ENCODE peak calls at places on chromosomes 5 and 9, in six cellular contexts. K is neuronal stem cell, H is tibial nerve, Q is adrenal gland, E is astrocyte, I is A673. A is an unnamed sample.

GRCh38 chr9:105154723-105155191 is 89.7 kb upstream of the SLC44A1 start:
- DNase-seq in I (no peak), Q (no peak), E (peak), H (no peak), K (no peak), A (no peak)

GRCh38 chr5:6545770-6546690 is 86.8 kb downstream of the NSUN2 start:
- DNase-seq in E (no peak), Q (no peak), I (peak), K (no peak), H (no peak), A (no peak)

GRCh38 chr9:96719538-96720315 is 58.2 kb downstream of the ZNF510 start:
- DNase-seq in Q (no peak), H (no peak), K (no peak), E (no peak), I (no peak), A (no peak)

GRCh38 chr5:159441441-159441840 is 111.2 kb upstream of the IL12B start:
- DNase-seq in E (no peak), Q (peak), I (no peak), K (no peak), H (no peak), A (no peak)

GRCh38 chr5:180201051-180201987 is 7.7 kb downstream of the RASGEF1C start:
- DNase-seq in K (peak), H (no peak), Q (no peak), I (peak), E (no peak), A (peak)

GRCh38 chr9:131593255-131593820 is 48.0 kb downstream of the PRRT1B start:
- DNase-seq in Q (no peak), E (peak), H (no peak), I (no peak), K (no peak), A (no peak)

GRCh38 chr9:38016375-38017120 is 52.5 kb downstream of the SHB start:
- DNase-seq in Q (no peak), H (no peak), E (peak), I (no peak), K (no peak), A (no peak)

GRCh38 chr9:16652511-16653101 is 217.9 kb downstream of the BNC2 start:
- DNase-seq in Q (no peak), K (no peak), H (no peak), E (no peak), I (no peak), A (no peak)

GRCh38 chr9:137556069-137556838 is 4.6 kb downstream of the MRPL41 start:
- DNase-seq in E (peak), Q (peak), H (no peak), K (no peak), I (no peak), A (no peak)

GRCh38 chr5:132670218-132670617 is 3.6 kb upstream of the IL4 start:
- DNase-seq in K (no peak), H (no peak), Q (no peak), I (no peak), E (no peak), A (no peak)

GRCh38 chr9:18002718-18003438 is 424.0 kb downstream of the SH3GL2 start:
- DNase-seq in K (no peak), E (no peak), Q (no peak), I (no peak), H (no peak), A (no peak)

GRCh38 chr5:32504923-32505596 is 60.5 kb upstream of the ZFR start:
- DNase-seq in K (no peak), I (peak), E (peak), Q (peak), H (peak), A (no peak)

GRCh38 chr9:137025120-137025966 is 2.7 kb downstream of the ABCA2 start:
- DNase-seq in H (peak), K (no peak), Q (no peak), I (no peak), E (no peak), A (peak)

GRCh38 chr9:13032585-13032984 is 246.9 kb downstream of the MPDZ start:
- DNase-seq in E (no peak), I (no peak), H (no peak), K (no peak), Q (no peak), A (no peak)

GRCh38 chr5:79236364-79236969 is 536 bp downstream of the JMY start:
- DNase-seq in E (peak), I (peak), H (peak), K (peak), Q (no peak), A (peak)

GRCh38 chr5:173515526-173515925 is 100.9 kb downstream of the BOD1 start:
- DNase-seq in E (peak), H (no peak), Q (no peak), I (no peak), K (no peak), A (no peak)

GRCh38 chr5:155767480-155767879 is 559.5 kb upstream of the SGCD start:
- DNase-seq in H (no peak), I (no peak), K (no peak), E (no peak), Q (no peak), A (no peak)

GRCh38 chr5:143400541-143401252 is 2.8 kb downstream of the NR3C1 start:
- DNase-seq in H (peak), K (no peak), E (peak), I (no peak), Q (no peak), A (peak)

GRCh38 chr5:133783481-133783880 is 171.1 kb upstream of the FSTL4 start:
- DNase-seq in K (no peak), E (peak), I (no peak), H (no peak), Q (no peak), A (no peak)

GRCh38 chr5:92222449-92222848 is 839.3 kb upstream of the ARRDC3 start:
- DNase-seq in H (no peak), K (no peak), E (no peak), I (peak), Q (no peak), A (no peak)

GRCh38 chr5:123700624-123701023 is 188.6 kb downstream of the CSNK1G3 start:
- DNase-seq in H (no peak), Q (no peak), E (peak), I (peak), K (no peak), A (no peak)

GRCh38 chr5:65730910-65731309 is 8.9 kb downstream of the NLN start:
- DNase-seq in Q (no peak), K (no peak), H (no peak), E (peak), I (no peak), A (no peak)

GRCh38 chr9:109499631-109500120 is 1.6 kb upstream of the PTPN3 start:
- DNase-seq in E (no peak), Q (peak), H (no peak), I (peak), K (peak), A (no peak)

GRCh38 chr9:90100014-90100413 is 495.2 kb downstream of the GADD45G start:
- DNase-seq in I (no peak), K (no peak), E (peak), Q (no peak), H (no peak), A (no peak)
- H3K27ac ChIP-seq in I (no peak), K (no peak), E (no peak), Q (no peak), H (no peak), A (no peak)

GRCh38 chr9:128902351-128903078 is 18.3 kb upstream of the PHYHD1 start:
- DNase-seq in K (no peak), E (no peak), I (no peak), H (no peak), Q (no peak), A (no peak)
- H3K27ac ChIP-seq in K (no peak), E (no peak), I (no peak), H (peak), Q (no peak), A (peak)

GRCh38 chr9:120389867-120390266 is 190.1 kb downstream of the CDK5RAP2 start:
- DNase-seq in Q (no peak), E (no peak), K (no peak), H (no peak), I (no peak), A (no peak)
- H3K27ac ChIP-seq in Q (no peak), E (no peak), K (no peak), H (no peak), I (no peak), A (no peak)

GRCh38 chr9:107756091-107756490 is 266.5 kb upstream of the KLF4 start:
- DNase-seq in H (no peak), E (no peak), K (no peak), I (no peak), Q (no peak), A (no peak)

GRCh38 chr9:107749787-107750444 is 260.3 kb upstream of the KLF4 start:
- DNase-seq in E (peak), K (no peak), H (peak), Q (peak), I (peak), A (peak)

GRCh38 chr9:107755267-107755666 is 265.7 kb upstream of the KLF4 start:
- DNase-seq in I (peak), H (no peak), Q (no peak), E (peak), K (no peak), A (no peak)

GRCh38 chr9:107751522-107752235 is 262.1 kb upstream of the KLF4 start:
- DNase-seq in H (peak), E (peak), I (no peak), K (no peak), Q (no peak), A (no peak)

DNA sequence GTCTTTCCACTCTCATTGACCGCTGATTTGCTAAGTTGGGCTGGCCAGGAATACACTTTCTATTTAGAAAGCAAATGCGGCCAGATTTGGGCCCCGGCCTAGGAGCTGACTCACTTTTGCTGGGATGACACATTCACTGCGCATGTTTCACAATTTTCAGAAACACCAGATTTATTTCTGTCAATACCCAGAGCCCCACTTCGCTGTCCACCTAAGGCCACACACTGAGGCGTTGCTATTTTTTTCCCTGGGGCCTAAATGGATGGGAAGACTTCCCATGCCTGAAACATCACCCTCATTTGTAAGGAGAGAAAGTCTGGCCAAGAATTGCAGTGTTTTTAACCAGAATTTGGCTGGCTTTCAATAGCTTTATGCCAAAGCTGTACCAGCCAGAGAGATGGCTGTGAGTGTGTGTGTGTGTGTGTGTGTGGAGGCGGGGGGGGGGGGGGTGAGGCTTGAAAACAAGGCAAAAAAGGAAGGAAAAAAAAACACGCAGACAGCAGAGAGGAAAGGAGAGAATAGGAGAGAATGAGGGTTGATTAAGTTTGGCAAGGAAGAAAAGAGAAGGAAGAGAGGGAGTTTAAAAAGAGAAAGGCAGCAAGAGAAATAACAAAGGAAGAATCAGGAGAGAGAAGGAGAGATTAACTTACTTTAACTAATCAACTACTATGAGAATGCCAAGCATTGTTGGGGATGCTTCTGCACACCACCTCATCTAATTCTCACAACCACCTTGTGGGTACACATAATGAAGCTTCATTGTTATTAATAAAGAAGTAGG is 261.4 kb upstream of the KLF4 start:
- DNase-seq in E (peak), Q (peak), I (peak), H (peak), K (no peak), A (peak)
- H3K27ac ChIP-seq in E (peak), Q (peak), I (no peak), H (peak), K (no peak), A (peak)

DNA sequence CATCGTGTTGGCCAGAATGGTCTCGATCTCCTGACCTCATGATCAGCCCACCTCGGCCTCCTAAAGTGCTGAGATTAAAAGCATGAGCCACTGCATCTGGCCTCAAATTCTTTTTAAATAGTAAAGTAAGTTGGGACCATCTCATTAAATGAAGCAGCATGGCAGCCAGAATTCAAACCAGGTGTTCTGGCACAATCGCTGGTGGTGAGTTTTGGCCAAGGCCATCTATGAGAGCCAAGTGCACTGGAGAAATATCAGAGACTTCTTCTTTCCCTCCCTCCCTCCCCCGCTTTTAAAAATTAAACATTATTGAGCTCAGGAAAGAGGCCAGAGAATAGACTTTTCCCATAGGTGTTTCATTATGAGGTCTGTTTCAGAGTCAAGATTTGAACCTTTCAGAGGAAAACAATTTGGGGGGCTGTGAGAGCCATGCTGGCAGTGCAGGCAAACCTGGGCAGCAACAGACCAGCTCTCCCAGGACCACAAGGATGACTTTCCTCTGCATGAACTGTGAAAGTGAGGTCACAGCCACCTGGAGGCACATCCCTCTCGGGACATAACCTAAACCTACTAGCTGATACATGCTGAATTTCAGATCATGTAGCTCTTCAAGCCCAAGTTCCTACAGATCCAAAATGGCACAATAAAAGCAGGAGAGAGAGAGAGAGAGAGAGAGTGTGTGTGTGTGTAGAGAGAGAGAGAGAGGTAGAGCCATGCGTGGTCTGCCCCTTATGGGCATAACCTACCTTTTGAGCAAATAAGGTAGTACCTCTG is 94.6 kb upstream of the DMRT1 start:
- DNase-seq in H (no peak), Q (no peak), E (no peak), I (no peak), K (no peak), A (no peak)
- H3K27ac ChIP-seq in H (no peak), Q (no peak), E (no peak), I (no peak), K (no peak), A (no peak)

GRCh38 chr9:33161011-33161588 is 6.0 kb downstream of the B4GALT1 start:
- DNase-seq in Q (peak), I (peak), E (peak), H (peak), K (peak), A (no peak)

GRCh38 chr9:33163433-33164137 is 3.6 kb downstream of the B4GALT1 start:
- DNase-seq in E (no peak), Q (peak), I (no peak), K (no peak), H (no peak), A (no peak)

GRCh38 chr9:33159760-33160127 is 7.4 kb downstream of the B4GALT1 start:
- DNase-seq in I (peak), Q (peak), E (peak), H (peak), K (no peak), A (peak)

GRCh38 chr9:33162721-33163311 is 4.3 kb downstream of the B4GALT1 start:
- DNase-seq in E (peak), Q (no peak), H (peak), I (peak), K (no peak), A (no peak)

DNA sequence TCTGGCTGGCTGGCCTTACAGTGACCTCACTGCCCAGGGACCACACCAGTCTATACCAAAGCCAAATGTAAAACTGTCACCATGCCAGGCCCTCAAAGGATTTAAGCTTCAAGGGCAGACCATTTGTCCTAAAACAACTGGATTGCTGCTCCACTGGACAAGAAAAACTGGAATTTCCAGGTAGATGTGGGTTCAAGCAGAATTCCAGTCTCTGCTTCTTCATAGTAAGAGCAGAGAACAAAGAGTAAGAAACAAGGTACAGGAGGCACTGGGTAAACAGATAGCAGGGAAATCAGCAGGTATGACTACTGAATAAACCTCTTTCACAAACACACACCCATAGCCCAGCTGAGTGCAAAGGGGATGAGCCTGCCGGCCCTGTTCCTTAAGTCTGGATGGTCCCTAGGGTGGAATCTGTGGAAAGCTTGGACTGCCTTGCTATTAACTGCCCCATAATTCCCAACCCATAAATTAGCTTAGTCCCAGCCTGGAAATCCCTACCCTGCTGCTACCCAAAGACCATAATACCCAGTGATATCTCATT is 5.5 kb downstream of the B4GALT1 start:
- DNase-seq in Q (no peak), E (no peak), I (no peak), K (no peak), H (no peak), A (no peak)
- H3K27ac ChIP-seq in Q (peak), E (peak), I (peak), K (no peak), H (peak), A (peak)

A was measured in substantia nigra.